ENCODE peak calls at places on chromosome 2, in seven cellular contexts. X is body of pancreas, W is upper lobe of left lung, P is cardiac muscle cell, V is colonic mucosa, Y is upper lobe of right lung, R is uterus. U is an unnamed sample.

GRCh38 chr2:11245322-11245721 is 90.1 kb downstream of the SLC66A3 start:
- DNase-seq in R (no peak), P (no peak), Y (no peak), W (no peak), V (no peak), X (no peak), U (no peak)

GRCh38 chr2:110784047-110784631 is 51.8 kb downstream of the ACOXL start:
- DNase-seq in W (no peak), X (no peak), P (no peak), V (no peak), R (no peak), Y (no peak), U (no peak)

GRCh38 chr2:138474093-138474834 is 27.3 kb upstream of the SPOPL start:
- DNase-seq in W (no peak), P (no peak), X (no peak), R (no peak), Y (no peak), V (no peak), U (no peak)

GRCh38 chr2:30225131-30225762 is 6.1 kb upstream of the LBH start:
- DNase-seq in X (no peak), P (peak), Y (no peak), V (no peak), R (peak), W (no peak), U (peak)

GRCh38 chr2:240982821-240983281 is 15.6 kb upstream of the SNED1 start:
- DNase-seq in X (peak), P (no peak), Y (no peak), V (no peak), R (peak), W (peak), U (no peak)

GRCh38 chr2:127128508-127128907 is 21.6 kb upstream of the BIN1 start:
- DNase-seq in R (no peak), P (peak), V (peak), X (peak), Y (peak), W (peak), U (no peak)

GRCh38 chr2:203484266-203485112 is 50.6 kb downstream of the RAPH1 start:
- DNase-seq in P (peak), W (no peak), Y (no peak), V (peak), R (peak), X (peak), U (no peak)

GRCh38 chr2:200625958-200626363 is 40.1 kb downstream of the AOX1 start:
- DNase-seq in Y (no peak), X (no peak), W (no peak), R (no peak), P (no peak), V (no peak), U (no peak)

GRCh38 chr2:222892321-222892720 is 31.5 kb downstream of the ACSL3 start:
- DNase-seq in W (no peak), P (no peak), R (no peak), V (no peak), Y (no peak), X (no peak), U (no peak)

GRCh38 chr2:197599285-197599965 is 76.0 kb downstream of the RFTN2 start:
- DNase-seq in P (no peak), V (no peak), W (peak), X (peak), Y (no peak), R (no peak), U (no peak)

GRCh38 chr2:197145471-197146056 is 165.0 kb downstream of the ANKRD44 start:
- DNase-seq in W (no peak), Y (no peak), V (no peak), P (no peak), X (no peak), R (no peak), U (no peak)

GRCh38 chr2:113692698-113693428 is 63.6 kb downstream of the SLC35F5 start:
- DNase-seq in Y (no peak), V (no peak), P (no peak), W (no peak), X (no peak), R (no peak), U (no peak)

GRCh38 chr2:230627806-230628724 is 84.6 kb upstream of the CAB39 start:
- DNase-seq in P (peak), R (no peak), X (peak), W (peak), V (no peak), Y (no peak), U (no peak)

GRCh38 chr2:176317246-176318065 is 48.2 kb downstream of the MTX2 start:
- DNase-seq in Y (no peak), W (no peak), P (no peak), X (no peak), R (no peak), V (no peak), U (no peak)

GRCh38 chr2:46878886-46879285 is 36.7 kb downstream of the MCFD2 start:
- DNase-seq in P (no peak), V (no peak), X (no peak), R (no peak), Y (no peak), W (no peak), U (peak)

GRCh38 chr2:149860276-149860921 is 272.8 kb upstream of the MMADHC start:
- DNase-seq in Y (no peak), V (peak), R (no peak), P (no peak), X (peak), W (no peak), U (no peak)

GRCh38 chr2:171523339-171523931 is 1.2 kb downstream of the CYBRD1 start:
- DNase-seq in W (peak), Y (peak), V (peak), R (peak), X (peak), P (peak), U (peak)

GRCh38 chr2:58081000-58081399 is 34.4 kb downstream of the VRK2 start:
- DNase-seq in P (no peak), W (no peak), Y (no peak), V (no peak), X (no peak), R (no peak), U (no peak)

GRCh38 chr2:199631129-199631528 is 173.4 kb upstream of the SATB2 start:
- DNase-seq in W (no peak), Y (no peak), R (no peak), P (no peak), V (no peak), X (no peak), U (no peak)

GRCh38 chr2:49702740-49703139 is 548.4 kb upstream of the FSHR start:
- DNase-seq in V (no peak), X (no peak), P (no peak), Y (no peak), W (no peak), R (no peak), U (no peak)

GRCh38 chr2:225889452-225889851 is 489.9 kb downstream of the NYAP2 start:
- DNase-seq in V (peak), W (no peak), R (peak), P (peak), Y (no peak), X (peak), U (no peak)

DNA sequence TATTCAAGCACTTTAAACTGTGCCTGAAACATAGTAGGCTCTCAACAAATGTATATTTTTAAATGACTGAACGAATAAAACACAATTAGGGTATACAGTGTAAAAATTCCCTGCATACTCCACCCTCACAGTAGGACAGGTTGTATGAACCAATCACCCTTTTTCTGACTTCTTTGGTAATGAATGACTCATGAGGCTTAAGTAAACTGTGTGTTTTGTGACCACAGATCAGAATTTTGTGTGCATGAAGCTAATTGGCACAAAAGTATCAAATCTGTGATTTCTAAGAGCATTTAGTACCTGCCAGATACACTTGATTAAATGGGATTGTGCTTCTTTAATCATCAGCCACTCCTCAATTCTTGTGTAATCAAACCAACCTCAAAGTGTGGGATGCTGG is 109.9 kb upstream of the MAP4K3 start:
- DNase-seq in V (no peak), R (no peak), P (no peak), Y (no peak), W (no peak), X (no peak), U (no peak)
- H3K27ac ChIP-seq in V (no peak), R (no peak), P (no peak), Y (no peak), W (no peak), X (peak), U (no peak)

GRCh38 chr2:74206180-74206688 is 7.8 kb downstream of the MTHFD2 start:
- DNase-seq in R (no peak), P (no peak), Y (no peak), X (no peak), W (peak), V (no peak), U (peak)
- TF ChIP-seq CTCF in R (no peak), P (no peak), Y (no peak), X (no peak), W (no peak), V (no peak), U (no peak)

DNA sequence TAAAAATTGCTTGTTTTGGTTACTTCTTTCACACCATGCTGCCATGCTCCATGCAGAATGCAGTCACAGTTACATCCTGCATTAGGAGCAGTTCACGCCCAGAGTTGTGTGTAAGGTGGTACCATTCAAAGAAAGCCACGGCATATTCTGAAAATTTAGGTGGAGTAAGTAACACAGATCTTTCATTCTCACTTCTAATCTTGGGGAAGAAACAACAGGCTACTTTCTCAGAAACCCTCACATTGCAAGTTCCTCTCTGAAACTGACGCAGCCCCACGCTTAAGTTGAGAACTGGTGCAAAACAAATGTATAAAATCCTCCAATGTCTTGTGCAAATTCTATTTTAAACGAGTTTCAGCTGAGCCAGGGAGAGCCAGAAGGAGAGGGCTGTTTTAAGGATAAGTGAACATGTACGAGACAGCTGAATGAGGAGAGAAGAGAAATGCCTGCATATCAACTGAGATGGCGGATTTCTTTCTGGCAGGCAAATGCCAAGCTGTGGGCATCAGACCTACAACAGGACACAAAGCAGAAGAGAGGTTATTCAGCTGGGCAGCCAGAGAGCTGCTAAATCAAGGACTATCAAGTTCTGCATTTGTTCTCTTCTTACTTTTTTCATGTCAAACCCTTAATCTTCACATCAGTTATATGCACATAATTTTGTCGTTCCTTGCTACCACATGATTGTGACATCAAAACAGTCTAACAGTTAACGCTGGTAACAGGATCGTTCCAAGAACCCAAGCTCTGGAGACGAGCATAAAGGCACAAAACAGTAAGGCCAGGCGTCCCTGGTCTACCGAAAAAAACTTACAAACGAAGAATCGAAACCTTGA is 6.4 kb downstream of the ARL4C start:
- DNase-seq in V (no peak), Y (no peak), P (no peak), R (no peak), W (no peak), X (no peak), U (no peak)
- H3K4me3 ChIP-seq in V (no peak), Y (no peak), P (no peak), R (no peak), W (no peak), X (no peak), U (no peak)

DNA sequence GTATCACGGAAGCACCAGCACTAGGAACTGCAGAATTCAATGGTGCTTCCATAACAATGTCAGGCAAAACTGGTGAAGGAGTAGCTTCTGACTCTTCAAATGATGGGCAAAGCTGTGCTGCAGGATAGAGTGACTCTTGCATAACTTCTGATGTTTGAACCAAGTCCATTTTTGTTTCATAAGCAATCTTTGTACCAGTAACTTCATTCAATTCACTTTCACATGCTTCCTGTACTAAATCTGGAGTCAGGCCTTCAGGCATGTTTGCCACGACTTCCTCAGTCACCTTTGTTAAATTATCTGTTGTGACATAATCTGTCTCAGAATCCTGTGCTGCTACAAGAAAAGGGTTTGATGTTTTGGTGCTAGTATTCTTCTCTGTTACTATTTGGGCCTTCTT is 24.0 kb downstream of the RTN4 start:
- DNase-seq in V (no peak), R (no peak), X (no peak), P (no peak), W (no peak), Y (no peak), U (no peak)
- H3K27ac ChIP-seq in V (no peak), R (no peak), X (no peak), P (peak), W (no peak), Y (no peak), U (no peak)

DNA sequence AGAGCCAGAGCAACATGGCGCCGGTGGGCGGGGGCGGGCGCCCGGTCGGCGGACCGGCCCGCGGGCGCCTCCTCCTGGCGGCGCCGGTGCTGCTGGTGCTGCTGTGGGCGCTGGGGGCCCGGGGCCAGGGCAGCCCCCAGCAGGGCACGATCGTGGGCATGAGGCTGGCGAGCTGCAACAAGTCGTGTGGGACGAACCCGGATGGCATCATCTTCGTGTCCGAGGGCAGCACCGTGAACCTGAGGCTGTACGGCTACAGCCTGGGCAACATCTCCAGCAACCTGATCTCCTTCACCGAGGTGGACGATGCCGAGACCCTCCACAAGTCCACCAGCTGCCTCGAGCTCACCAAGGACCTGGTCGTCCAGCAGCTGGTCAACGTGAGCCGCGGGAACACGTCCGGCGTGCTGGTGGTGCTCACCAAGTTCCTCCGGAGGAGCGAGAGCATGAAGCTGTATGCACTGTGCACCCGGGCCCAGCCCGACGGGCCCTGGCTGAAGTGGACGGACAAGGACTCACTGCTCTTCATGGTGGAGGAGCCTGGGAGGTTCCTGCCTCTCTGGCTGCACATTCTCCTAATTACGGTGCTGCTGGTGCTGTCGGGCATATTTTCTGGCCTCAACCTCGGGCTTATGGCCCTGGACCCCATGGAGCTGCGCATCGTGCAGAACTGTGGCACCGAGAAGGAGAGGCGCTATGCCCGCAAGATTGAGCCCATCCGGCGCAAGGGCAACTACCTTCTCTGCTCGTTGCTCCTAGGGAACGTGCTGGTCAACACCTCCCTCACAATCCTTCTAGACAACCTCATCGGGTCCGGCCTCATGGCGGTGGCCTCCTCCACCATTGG is 507 bp downstream of the CNNM4 start:
- DNase-seq in P (no peak), V (peak), R (peak), X (peak), W (peak), Y (peak), U (peak)
- TF ChIP-seq CTCF in P (peak), V (peak), R (peak), X (peak), W (peak), Y (peak), U (peak)